ENCODE peak calls at places on chromosomes 5 and 9, in four cellular contexts. One of them, this sample, is unnamed.

GRCh38 chr5:107215581-107215980 is 455.2 kb downstream of the EFNA5 start:
- DNase-seq in H9: no peak
- DNase-seq in trophoblast cell: no peak
- DNase-seq in H1: no peak
- DNase-seq in this sample: no peak

GRCh38 chr5:54829686-54830085 is 155.7 kb downstream of the ESM1 start:
- DNase-seq in H1: no peak
- DNase-seq in trophoblast cell: no peak
- DNase-seq in H9: no peak
- DNase-seq in this sample: no peak

GRCh38 chr5:97658116-97658900 is 475.3 kb upstream of the RIOK2 start:
- DNase-seq in H9: no peak
- DNase-seq in H1: no peak
- DNase-seq in trophoblast cell: no peak
- DNase-seq in this sample: no peak

GRCh38 chr9:72986522-72987116 is 33.8 kb upstream of the ALDH1A1 start:
- DNase-seq in H9: no peak
- DNase-seq in H1: no peak
- DNase-seq in trophoblast cell: peak; percentile 31
- DNase-seq in this sample: no peak

GRCh38 chr9:93814561-93814960 is 140.6 kb downstream of the BARX1 start:
- DNase-seq in H9: peak; percentile 52
- DNase-seq in trophoblast cell: no peak
- DNase-seq in H1: peak; percentile 57
- DNase-seq in this sample: no peak

GRCh38 chr9:5799314-5799713 is 33.6 kb downstream of the ERMP1 start:
- DNase-seq in trophoblast cell: peak; percentile 31
- DNase-seq in H1: no peak
- DNase-seq in H9: no peak
- DNase-seq in this sample: peak; percentile 40

GRCh38 chr5:93193756-93194155 is 387.3 kb downstream of the NR2F1-AS1 start:
- DNase-seq in trophoblast cell: no peak
- DNase-seq in H9: no peak
- DNase-seq in H1: no peak
- DNase-seq in this sample: no peak

GRCh38 chr5:148957591-148958202 is 105.2 kb downstream of the SH3TC2 start:
- DNase-seq in trophoblast cell: peak; percentile 65
- DNase-seq in H9: peak; percentile 56
- DNase-seq in H1: peak; percentile 85
- DNase-seq in this sample: peak; percentile 72

GRCh38 chr5:102718819-102719218 is 36.3 kb upstream of the PAM start:
- DNase-seq in H1: no peak
- DNase-seq in H9: no peak
- DNase-seq in trophoblast cell: peak; percentile 77
- DNase-seq in this sample: no peak

GRCh38 chr5:55331321-55331720 is 23.5 kb downstream of the MTREX start:
- DNase-seq in trophoblast cell: no peak
- DNase-seq in H9: no peak
- DNase-seq in H1: no peak
- DNase-seq in this sample: no peak

DNA sequence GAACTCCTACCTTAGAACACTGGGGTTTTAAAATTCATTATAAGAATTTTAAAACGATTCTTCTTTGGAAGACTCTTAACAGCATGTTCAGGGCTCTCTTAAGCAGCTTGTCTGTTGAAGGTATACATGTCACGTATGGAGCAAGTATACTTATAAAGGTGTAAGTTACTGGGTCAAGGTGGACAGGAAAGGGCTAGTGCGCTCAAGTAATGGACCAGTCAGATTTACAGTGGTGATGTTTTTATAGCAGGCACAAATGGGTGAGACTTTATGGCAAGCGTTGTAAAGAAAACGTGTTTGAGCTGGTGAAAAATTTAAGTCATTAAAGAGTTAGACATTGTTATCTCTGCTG is 7.9 kb downstream of the SLC44A1 start:
- DNase-seq in trophoblast cell: no peak
- DNase-seq in H1: no peak
- DNase-seq in H9: no peak
- DNase-seq in this sample: no peak
- H3K79me2 ChIP-seq in trophoblast cell: no peaks in the 10 kb centered on the region
- H3K79me2 ChIP-seq in H1: peaks cover 97% of the 10 kb centered on the region
- H3K79me2 ChIP-seq in H9: peaks cover 19% of the 10 kb centered on the region
- H3K79me2 ChIP-seq in this sample: peaks cover 50% of the 10 kb centered on the region

DNA sequence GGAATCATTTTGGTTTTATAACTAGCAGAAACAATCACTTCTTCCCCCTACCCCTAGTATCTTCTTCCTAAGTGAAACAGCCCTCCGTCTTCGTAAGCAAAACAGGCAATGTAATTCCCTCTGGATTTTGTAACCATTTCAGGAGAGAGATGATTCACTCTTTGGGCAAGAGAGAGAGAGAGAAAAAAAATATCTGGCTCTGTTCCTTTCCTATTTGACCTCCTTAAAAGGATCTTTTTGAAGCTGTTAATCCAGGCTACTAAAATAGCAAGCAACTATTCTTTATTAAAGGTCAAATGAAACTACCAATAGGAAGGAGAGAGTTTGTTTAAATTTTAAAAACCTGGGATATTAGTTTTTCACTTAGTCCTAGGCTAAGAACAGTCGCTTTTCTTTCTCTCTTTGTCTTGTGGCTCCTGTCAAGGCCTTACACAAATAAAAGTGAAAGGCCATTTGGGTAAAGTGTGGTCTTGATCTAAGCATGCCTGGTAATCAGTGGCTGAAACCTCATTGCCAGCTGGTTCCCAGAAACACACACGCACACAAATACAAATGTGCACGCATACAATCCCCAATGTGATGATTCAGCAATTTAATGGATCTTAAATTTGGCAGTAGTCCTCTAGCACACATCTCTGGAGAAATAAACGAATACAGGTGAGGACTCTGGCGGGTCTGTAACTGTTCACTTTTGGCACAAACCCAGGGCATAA is 70.2 kb downstream of the PRUNE2 start:
- DNase-seq in trophoblast cell: no peak
- DNase-seq in H1: no peak
- DNase-seq in H9: no peak
- DNase-seq in this sample: no peak
- H3K23ac ChIP-seq in trophoblast cell: no peak overlapping the region
- H3K23ac ChIP-seq in H1: no peak overlapping the region
- H3K23ac ChIP-seq in H9: no peak overlapping the region
- H3K23ac ChIP-seq in this sample: no peak overlapping the region

DNA sequence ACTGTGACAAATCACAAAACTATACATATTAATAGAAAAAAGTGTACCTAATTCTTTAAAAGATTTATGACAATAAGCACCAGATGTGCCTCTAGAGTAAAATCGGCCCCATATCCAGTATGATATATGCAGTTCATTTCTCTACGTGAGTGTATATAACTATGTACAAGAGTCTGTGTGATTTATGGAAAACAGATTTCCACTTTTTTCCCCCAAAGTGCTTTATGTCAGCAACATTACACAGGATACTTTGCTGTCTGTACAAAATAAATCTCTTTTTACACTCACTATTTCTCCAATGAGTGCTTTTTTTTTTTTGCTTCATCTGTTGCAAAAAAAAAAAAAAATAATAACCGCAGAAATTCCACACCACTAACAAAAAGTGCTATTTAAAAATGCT is 298.8 kb upstream of the RFX3 start:
- DNase-seq in H1: no peak
- DNase-seq in trophoblast cell: no peak
- DNase-seq in H9: no peak
- DNase-seq in this sample: no peak
- H4K8ac ChIP-seq in H1: no peak overlapping the region
- H4K8ac ChIP-seq in trophoblast cell: no peak overlapping the region
- H4K8ac ChIP-seq in H9: no peak overlapping the region
- H4K8ac ChIP-seq in this sample: no peak overlapping the region

DNA sequence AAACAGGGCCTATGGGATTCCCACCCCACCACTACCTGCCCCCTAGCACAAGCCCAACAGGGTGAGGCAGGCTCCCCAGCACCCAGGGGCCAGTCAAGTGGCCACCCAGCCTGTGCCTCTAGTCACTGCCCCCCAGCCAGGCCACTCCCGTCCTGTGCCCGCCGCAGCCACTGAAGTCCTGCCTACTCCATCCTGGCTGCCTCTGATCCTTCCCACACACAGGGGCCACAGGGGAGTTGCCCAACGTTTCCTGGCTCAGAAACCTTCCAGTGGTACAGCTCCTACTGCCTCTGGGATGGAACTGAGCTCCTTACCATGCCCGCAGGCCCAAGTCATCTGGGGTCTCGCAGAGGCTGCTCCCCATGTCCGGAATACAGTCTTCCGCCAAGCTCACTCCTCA is 70.2 kb upstream of the STXBP1 start:
- DNase-seq in trophoblast cell: peak; percentile 55
- DNase-seq in H9: no peak
- DNase-seq in H1: no peak
- DNase-seq in this sample: no peak
- H3K79me2 ChIP-seq in trophoblast cell: peaks cover 13% of the 10 kb centered on the region
- H3K79me2 ChIP-seq in H9: peaks cover 1% of the 10 kb centered on the region
- H3K79me2 ChIP-seq in H1: peaks cover 31% of the 10 kb centered on the region
- H3K79me2 ChIP-seq in this sample: peaks cover 25% of the 10 kb centered on the region

GRCh38 chr5:135386886-135387628 is 12.0 kb downstream of the MACROH2A1 start:
- DNase-seq in trophoblast cell: peak; percentile 72
- DNase-seq in H1: no peak
- DNase-seq in H9: no peak
- DNase-seq in this sample: no peak
- H3K23ac ChIP-seq in trophoblast cell: no peak overlapping the region
- H3K23ac ChIP-seq in H1: no peak overlapping the region
- H3K23ac ChIP-seq in H9: no peak overlapping the region
- H3K23ac ChIP-seq in this sample: no peak overlapping the region

This sample was measured in mesendoderm.